ENCODE peak calls at places on chromosomes 12 and 14, in four cellular contexts. Q, F, R and N are unnamed samples.

GRCh38 chr12:58980768-58981167 is 60.5 kb upstream of the LRIG3 start:
- DNase-seq in F (no peak), Q (no peak), R (no peak), N (no peak)

GRCh38 chr14:31269599-31270195 is 62.1 kb upstream of the HECTD1 start:
- DNase-seq in Q (peak), R (no peak), F (no peak), N (no peak)

GRCh38 chr14:30873308-30874119 is 845 bp upstream of the COCH start:
- DNase-seq in Q (no peak), R (no peak), F (no peak), N (no peak)

GRCh38 chr14:99508896-99509629 is 27.9 kb downstream of the CCNK start:
- DNase-seq in R (no peak), Q (no peak), F (no peak), N (no peak)

GRCh38 chr14:92322516-92322915 is 449 bp upstream of the SLC24A4 start:
- DNase-seq in F (no peak), Q (no peak), R (no peak), N (no peak)

GRCh38 chr14:104224516-104225281 is 86.3 kb downstream of the KIF26A start:
- DNase-seq in R (no peak), Q (no peak), F (no peak), N (peak)

GRCh38 chr12:16407332-16407731 is 59.9 kb downstream of the MGST1 start:
- DNase-seq in R (no peak), F (no peak), Q (no peak), N (no peak)

GRCh38 chr12:85509081-85509856 is 229.2 kb downstream of the ALX1 start:
- DNase-seq in F (no peak), Q (no peak), R (peak), N (no peak)

GRCh38 chr14:63659726-63660125 is 18.1 kb upstream of the WDR89 start:
- DNase-seq in F (no peak), Q (peak), R (peak), N (no peak)

GRCh38 chr12:109459247-109459646 is 17.9 kb downstream of the KCTD10 start:
- DNase-seq in F (no peak), Q (no peak), R (peak), N (no peak)

GRCh38 chr12:39959467-39959866 is 146.4 kb downstream of the SLC2A13 start:
- DNase-seq in F (no peak), R (no peak), Q (no peak), N (no peak)

GRCh38 chr12:39959016-39959415 is 146.9 kb downstream of the SLC2A13 start:
- DNase-seq in R (peak), F (no peak), Q (no peak), N (no peak)

GRCh38 chr12:39958377-39958776 is 147.5 kb downstream of the SLC2A13 start:
- DNase-seq in F (no peak), Q (no peak), R (no peak), N (peak)
- TF ChIP-seq CTCF in F (peak), Q (no peak), R (peak), N (no peak)

GRCh38 chr12:94134226-94134795 is 14.1 kb upstream of the PLXNC1 start:
- DNase-seq in Q (peak), R (peak), F (peak), N (peak)
- TF ChIP-seq CTCF in Q (peak), R (peak), F (peak), N (peak)

GRCh38 chr14:106513302-106513701 is 986.9 kb downstream of the TMEM121 start:
- DNase-seq in F (no peak), R (no peak), Q (no peak), N (no peak)

GRCh38 chr14:106522990-106523389 is 996.6 kb downstream of the TMEM121 start:
- DNase-seq in R (no peak), F (no peak), Q (no peak), N (no peak)

DNA sequence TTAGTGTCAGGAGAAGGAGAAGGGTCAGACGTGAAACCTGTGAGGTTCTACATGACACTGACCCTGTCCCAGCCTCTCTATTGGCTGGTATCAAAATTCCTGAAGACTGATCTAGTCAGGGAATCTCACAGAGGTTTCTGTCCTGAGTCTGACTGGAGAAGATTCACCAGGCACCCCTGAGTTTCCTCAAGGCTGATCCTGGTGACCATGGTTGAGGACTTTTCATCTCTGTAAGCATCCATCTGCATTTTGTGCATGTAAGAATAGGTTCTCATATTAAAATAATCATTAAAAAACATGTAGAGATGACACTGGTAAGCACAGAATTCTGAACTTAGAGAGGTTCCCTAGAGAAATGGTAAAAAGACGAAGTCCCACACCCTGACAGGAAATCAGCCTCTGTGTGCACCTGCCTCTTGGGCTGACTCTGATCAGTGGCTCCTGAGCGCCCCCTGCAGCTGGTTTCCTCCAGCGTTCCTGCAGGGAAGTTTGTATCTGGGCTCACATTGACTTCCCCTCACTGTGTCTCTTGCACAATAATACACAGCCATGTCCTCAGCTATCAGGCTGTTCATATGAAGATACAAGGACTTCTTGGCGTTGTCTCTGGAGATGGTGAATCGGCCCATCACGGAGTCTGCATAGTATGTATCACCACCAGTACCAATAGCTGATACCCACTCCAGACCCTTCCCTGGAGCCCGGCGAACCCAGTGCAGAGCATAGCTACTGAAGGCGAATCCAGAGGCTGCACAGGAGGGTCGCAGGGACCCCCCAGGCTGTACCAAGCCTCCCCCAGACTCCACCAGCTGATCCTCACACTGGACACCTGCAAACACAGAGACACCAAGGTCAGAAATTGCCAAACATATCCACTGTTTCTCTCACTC is 991.9 kb downstream of the TMEM121 start:
- DNase-seq in Q (no peak), F (no peak), R (no peak), N (no peak)
- TF ChIP-seq CTCF in Q (no peak), F (no peak), R (no peak), N (no peak)

GRCh38 chr12:120314220-120314619 is 12.1 kb downstream of the SIRT4 start:
- DNase-seq in R (no peak), Q (no peak), F (no peak), N (peak)
- TF ChIP-seq CTCF in R (no peak), Q (no peak), F (peak), N (peak)

DNA sequence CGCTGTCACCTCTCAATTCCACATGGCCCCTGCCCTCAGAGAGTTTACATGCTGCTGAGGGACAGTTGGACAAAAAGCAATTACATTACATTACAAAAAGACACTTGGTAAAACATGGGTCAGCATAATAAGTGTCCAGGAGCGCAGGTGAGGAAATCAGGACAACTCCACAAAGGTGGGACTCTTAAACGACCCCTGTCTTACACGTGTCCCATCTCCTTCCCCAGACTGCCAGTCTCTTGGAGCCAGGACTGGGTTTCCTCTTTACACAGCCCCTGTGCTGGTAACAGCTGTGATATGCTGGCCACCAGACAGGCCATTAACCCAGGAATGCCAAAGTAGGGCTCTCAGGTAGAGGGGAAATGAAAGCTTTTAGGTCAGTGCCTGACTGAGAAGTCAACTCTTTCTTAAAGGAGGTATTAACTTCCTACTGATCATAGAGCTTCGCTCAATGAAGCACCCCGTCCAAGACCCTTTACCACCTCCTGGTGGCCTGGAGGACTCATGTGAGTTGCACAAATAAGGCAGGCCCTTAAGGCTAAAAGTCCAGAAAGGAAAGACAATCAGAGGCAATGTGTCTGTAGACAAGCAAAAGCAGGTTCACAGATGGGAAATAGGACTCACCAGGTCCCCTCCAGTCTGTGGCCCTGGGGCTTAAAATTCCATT is 55.5 kb downstream of the ANO2 start:
- DNase-seq in F (no peak), Q (no peak), R (no peak), N (no peak)
- TF ChIP-seq CTCF in F (peak), Q (no peak), R (no peak), N (no peak)

GRCh38 chr12:90013409-90013808 is 304.8 kb upstream of the ATP2B1 start:
- DNase-seq in F (no peak), R (no peak), Q (peak), N (no peak)
- TF ChIP-seq CTCF in F (peak), R (peak), Q (peak), N (no peak)

GRCh38 chr14:53003776-53004175 is 52.9 kb upstream of the FERMT2 start:
- DNase-seq in R (no peak), F (no peak), Q (no peak), N (no peak)

GRCh38 chr14:53004976-53005375 is 54.1 kb upstream of the FERMT2 start:
- DNase-seq in R (peak), F (no peak), Q (peak), N (no peak)

GRCh38 chr14:53011053-53011462 is 60.2 kb upstream of the FERMT2 start:
- DNase-seq in R (peak), F (peak), Q (peak), N (no peak)

GRCh38 chr14:53010193-53010592 is 59.3 kb upstream of the FERMT2 start:
- DNase-seq in F (no peak), R (no peak), Q (no peak), N (no peak)

DNA sequence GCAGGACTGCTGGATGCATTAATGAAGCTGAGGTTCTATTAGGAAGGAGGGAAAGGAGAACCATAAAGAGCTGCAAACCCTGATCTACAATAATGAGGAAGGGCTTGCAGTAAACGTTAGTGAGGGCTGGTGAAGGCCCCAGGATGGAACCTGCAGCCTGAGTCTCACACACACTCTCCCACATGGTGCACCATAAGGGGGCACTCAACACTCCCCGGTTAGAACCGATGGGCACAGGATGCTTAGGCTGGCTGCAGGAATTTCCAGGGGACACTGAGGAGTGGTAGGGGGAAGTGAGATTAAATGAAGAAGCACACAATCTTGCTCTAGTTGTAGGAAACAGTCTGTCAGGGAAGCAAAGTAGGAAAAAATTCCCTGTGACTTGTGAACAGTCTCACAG is 56.1 kb upstream of the FERMT2 start:
- DNase-seq in Q (no peak), R (no peak), F (no peak), N (peak)
- TF ChIP-seq CTCF in Q (no peak), R (no peak), F (no peak), N (no peak)

DNA sequence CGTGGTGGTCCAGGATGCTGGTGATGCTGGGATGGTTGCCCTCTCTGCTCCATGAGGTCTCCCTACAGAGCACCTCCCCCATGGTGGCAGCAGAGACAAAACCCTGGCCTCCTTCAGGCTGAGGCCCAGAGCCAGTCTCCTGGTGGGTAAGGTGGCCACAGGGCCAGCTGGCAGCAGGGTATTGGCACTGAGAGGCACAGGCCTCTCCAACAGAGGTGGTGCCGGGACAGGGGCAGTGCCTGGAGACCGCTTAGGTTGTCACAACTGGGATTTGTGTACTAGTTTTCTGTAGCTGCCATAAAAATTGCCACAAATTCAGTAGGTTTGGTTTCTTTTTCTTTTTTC is 6.1 kb upstream of the MTA1 start:
- DNase-seq in Q (no peak), F (no peak), R (no peak), N (no peak)
- TF ChIP-seq CTCF in Q (no peak), F (no peak), R (no peak), N (no peak)

DNA sequence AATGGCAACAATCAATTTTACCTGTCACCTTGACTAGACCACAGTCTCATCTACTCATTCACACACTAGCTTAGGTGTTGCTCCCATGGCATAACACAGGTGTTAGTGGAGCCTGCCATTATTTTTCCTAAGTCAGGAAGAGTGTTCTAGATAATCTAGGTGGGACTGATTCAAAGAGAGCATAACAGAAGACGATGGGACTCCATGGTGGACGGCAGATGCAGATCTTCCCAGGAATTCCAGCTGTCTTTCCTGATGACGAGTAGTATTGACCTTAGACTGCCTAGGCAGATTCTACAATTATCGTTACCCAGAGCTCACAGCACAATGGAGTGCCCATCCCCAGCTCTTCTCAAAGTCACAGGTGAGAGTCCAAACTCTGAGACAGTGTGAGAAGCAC is 589.0 kb downstream of the TMEM121 start:
- DNase-seq in F (no peak), Q (no peak), R (no peak), N (no peak)
- TF ChIP-seq CTCF in F (no peak), Q (no peak), R (no peak), N (no peak)